ENCODE peak calls at places on chromosome 14, in seven cellular contexts. W is Daoy; Z is amygdala; V is HCT116; N is pons; I is astrocyte of the spinal cord; E is stimulated activated CD8-positive, alpha-beta memory T cell treated with anti-CD3 and anti-CD28 coated beads, Interleukin-7, amount 100 ng/mL, for 48 hours. U is an unnamed sample.

GRCh38 chr14:99427632-99428315 is 52.9 kb downstream of the SETD3 start:
- DNase-seq in E (no peak), N (no peak), W (peak; percentile 41), I (peak; percentile 17), Z (no peak), V (no peak), U (peak; percentile 33)

GRCh38 chr14:100445436-100446088 is 122.4 kb downstream of the SLC25A47 start:
- DNase-seq in I (no peak), N (no peak), E (no peak), Z (no peak), V (no peak), W (no peak), U (no peak)

GRCh38 chr14:53306926-53307325 is 153.8 kb upstream of the DDHD1 start:
- DNase-seq in V (no peak), I (peak; percentile 63), W (peak; percentile 32), Z (peak; percentile 57), N (peak; percentile 99), E (no peak), U (peak; percentile 67)

GRCh38 chr14:58978336-58978735 is 210.1 kb upstream of the DAAM1 start:
- DNase-seq in I (no peak), N (no peak), Z (no peak), E (no peak), W (no peak), V (no peak), U (no peak)

GRCh38 chr14:51807355-51807754 is 53.1 kb upstream of the GNG2 start:
- DNase-seq in W (no peak), Z (no peak), V (no peak), E (no peak), N (peak; percentile 6), I (peak; percentile 20), U (no peak)

GRCh38 chr14:61174395-61175386 is 106.4 kb downstream of the TMEM30B start:
- DNase-seq in W (no peak), Z (no peak), N (no peak), V (no peak), E (no peak), I (peak; percentile 59), U (no peak)

GRCh38 chr14:64293976-64294671 is at the start of gene ESR2:
- DNase-seq in Z (no peak), E (peak; percentile 2), V (no peak), W (peak; percentile 35), N (no peak), I (peak; percentile 51), U (no peak)

GRCh38 chr14:50116986-50117385 is 614 bp upstream of the VCPKMT start:
- DNase-seq in Z (no peak), N (no peak), V (no peak), I (no peak), W (no peak), E (no peak), U (no peak)

GRCh38 chr14:92563359-92563758 is 49.8 kb downstream of the RIN3 start:
- DNase-seq in N (peak; percentile 78), V (no peak), W (no peak), Z (no peak), E (no peak), I (peak; percentile 53), U (no peak)